ENCODE peak calls at places on chromosome 15, in six cellular contexts. K is Caco-2, N is ovary, B is heart right ventricle, L is GM23338, T is K562. W is an unnamed sample. For H3K4me1, the result is how much of the 10 kb centered on the place peaks cover.

GRCh38 chr15:52094811-52095584 is 17.6 kb downstream of the BCL2L10 start:
- DNase-seq in K (no peak), T (no peak), B (no peak), L (no peak), N (no peak), W (no peak)

GRCh38 chr15:66023322-66023972 is 154.2 kb downstream of the RAB11A start:
- DNase-seq in B (no peak), K (no peak), L (no peak), T (no peak), N (no peak), W (no peak)

GRCh38 chr15:63226155-63226883 is 36.9 kb downstream of the RAB8B start:
- DNase-seq in T (no peak), N (no peak), B (no peak), K (no peak), L (no peak), W (no peak)

GRCh38 chr15:77966540-77967290 is 110.8 kb downstream of the TBC1D2B start:
- DNase-seq in B (no peak), N (no peak), L (peak), T (peak), K (peak), W (no peak)

GRCh38 chr15:47961401-47962090 is 159.2 kb upstream of the SLC24A5 start:
- DNase-seq in B (no peak), T (no peak), N (no peak), L (no peak), K (no peak), W (no peak)

GRCh38 chr15:48778338-48778730 is 32.5 kb downstream of the CEP152 start:
- DNase-seq in B (no peak), L (no peak), K (no peak), N (no peak), T (no peak), W (no peak)

GRCh38 chr15:51234181-51234927 is 104.0 kb downstream of the CYP19A1 start:
- DNase-seq in K (no peak), N (no peak), T (no peak), B (no peak), L (peak), W (no peak)

GRCh38 chr15:74964794-74965193 is 8.2 kb upstream of the RPP25 start:
- DNase-seq in K (no peak), B (no peak), N (no peak), T (no peak), L (no peak), W (no peak)

GRCh38 chr15:47439870-47440155 is 277.5 kb upstream of the SEMA6D start:
- DNase-seq in T (no peak), N (no peak), B (no peak), L (no peak), K (no peak), W (no peak)

GRCh38 chr15:75947117-75947516 is 43.4 kb downstream of the FBXO22 start:
- DNase-seq in L (no peak), B (no peak), T (no peak), N (no peak), K (no peak), W (no peak)

GRCh38 chr15:77160562-77161481 is 89.9 kb upstream of the TSPAN3 start:
- DNase-seq in T (no peak), N (no peak), K (peak), L (peak), B (no peak), W (no peak)

GRCh38 chr15:35252351-35252865 is 167.3 kb upstream of the NANOGP8 start:
- DNase-seq in T (no peak), B (no peak), K (no peak), L (no peak), N (no peak), W (no peak)

GRCh38 chr15:27091270-27091940 is 120.4 kb downstream of the GABRG3 start:
- DNase-seq in T (peak), K (no peak), N (no peak), B (no peak), L (no peak), W (no peak)

GRCh38 chr15:85763157-85763556 is 31.6 kb downstream of the KLHL25 start:
- DNase-seq in L (no peak), N (no peak), B (peak), K (no peak), T (no peak), W (peak)

GRCh38 chr15:75891895-75892294 is 11.8 kb upstream of the FBXO22 start:
- DNase-seq in T (no peak), L (no peak), K (no peak), B (no peak), N (no peak), W (no peak)

GRCh38 chr15:100714034-100714748 is 111.8 kb downstream of the ASB7 start:
- DNase-seq in T (no peak), K (no peak), L (no peak), N (peak), B (no peak), W (no peak)

GRCh38 chr15:65379986-65380385 is 2.2 kb upstream of the IGDCC3 start:
- DNase-seq in N (no peak), B (no peak), K (no peak), T (no peak), L (no peak), W (no peak)

GRCh38 chr15:66738116-66738515 is 36.1 kb downstream of the SMAD6 start:
- DNase-seq in T (no peak), K (no peak), B (no peak), N (no peak), L (no peak), W (no peak)

GRCh38 chr15:69213786-69214185 is 53.4 kb downstream of the GLCE start:
- DNase-seq in T (no peak), N (no peak), B (no peak), L (peak), K (no peak), W (no peak)

GRCh38 chr15:43492266-43492665 is 690 bp downstream of the TP53BP1 start:
- DNase-seq in B (no peak), N (no peak), T (no peak), L (peak), K (no peak), W (no peak)

GRCh38 chr15:76930831-76931396 is 635 bp upstream of the RCN2 start:
- DNase-seq in K (no peak), L (no peak), T (peak), B (no peak), N (no peak), W (no peak)

GRCh38 chr15:63872759-63873510 is 39.2 kb upstream of the HERC1 start:
- DNase-seq in N (no peak), B (no peak), T (no peak), K (no peak), L (no peak), W (no peak)

GRCh38 chr15:25933456-25934158 is 70.5 kb upstream of the ATP10A start:
- DNase-seq in T (peak), N (peak), K (peak), L (peak), B (peak), W (peak)

GRCh38 chr15:69303337-69304175 is 4.8 kb downstream of the PAQR5 start:
- DNase-seq in L (peak), B (no peak), T (peak), K (no peak), N (no peak), W (no peak)

GRCh38 chr15:60635507-60636352 is 156.8 kb upstream of the ICE2 start:
- DNase-seq in B (no peak), T (no peak), L (no peak), N (no peak), K (no peak), W (no peak)

GRCh38 chr15:48090666-48091065 is 30.1 kb upstream of the SLC24A5 start:
- DNase-seq in T (no peak), N (no peak), B (no peak), K (no peak), L (no peak), W (no peak)

GRCh38 chr15:47990821-47991220 is 130.0 kb upstream of the SLC24A5 start:
- DNase-seq in B (no peak), K (no peak), N (no peak), T (no peak), L (no peak), W (no peak)

GRCh38 chr15:61335998-61336648 is 107.0 kb upstream of the RORA start:
- DNase-seq in N (no peak), L (no peak), B (no peak), T (no peak), K (no peak), W (no peak)

GRCh38 chr15:31390029-31390428 is 63.4 kb downstream of the KLF13 start:
- DNase-seq in K (no peak), N (no peak), T (no peak), L (no peak), B (no peak), W (no peak)

GRCh38 chr15:63156708-63157065 is 590 bp downstream of the RPS27L start:
- DNase-seq in L (peak), K (no peak), B (peak), N (peak), T (peak), W (no peak)

GRCh38 chr15:101043911-101044624 is 124.9 kb downstream of the LRRK1 start:
- DNase-seq in T (no peak), N (peak), K (no peak), L (no peak), B (no peak), W (no peak)

GRCh38 chr15:93152951-93153350 is 63.9 kb upstream of the RGMA start:
- DNase-seq in L (no peak), B (peak), N (peak), K (no peak), T (no peak), W (peak)

GRCh38 chr15:56739964-56740640 is 6.8 kb upstream of the ZNF280D start:
- DNase-seq in T (peak), L (peak), N (no peak), B (no peak), K (peak), W (no peak)

GRCh38 chr15:87268675-87269074 is 987.9 kb downstream of the NTRK3 start:
- DNase-seq in T (no peak), K (no peak), N (no peak), B (no peak), L (no peak), W (no peak)

GRCh38 chr15:84915011-84915958 is 30.8 kb downstream of the SLC28A1 start:
- DNase-seq in B (peak), T (peak), N (peak), L (peak), K (peak), W (peak)

GRCh38 chr15:72198410-72199270 is 1.1 kb upstream of the GRAMD2A start:
- DNase-seq in B (no peak), K (no peak), T (no peak), N (no peak), L (peak), W (no peak)

GRCh38 chr15:101013769-101014223 is 94.6 kb downstream of the LRRK1 start:
- DNase-seq in K (no peak), N (no peak), T (no peak), B (no peak), L (no peak), W (no peak)

GRCh38 chr15:57503051-57503702 is 88.5 kb upstream of the MYZAP start:
- DNase-seq in B (no peak), L (peak), N (no peak), K (no peak), T (peak), W (no peak)

GRCh38 chr15:27414168-27414870 is 443.3 kb downstream of the GABRG3 start:
- DNase-seq in K (no peak), B (no peak), L (no peak), N (no peak), T (no peak), W (no peak)

GRCh38 chr15:81520480-81520879 is 146.5 kb upstream of the TMC3 start:
- DNase-seq in N (no peak), T (no peak), K (no peak), L (no peak), B (no peak), W (no peak)

GRCh38 chr15:81516461-81516860 is 142.4 kb upstream of the TMC3 start:
- DNase-seq in N (no peak), L (no peak), B (no peak), K (no peak), T (no peak), W (no peak)

GRCh38 chr15:81516012-81516411 is 142.0 kb upstream of the TMC3 start:
- DNase-seq in K (no peak), T (no peak), B (no peak), L (no peak), N (no peak), W (no peak)

GRCh38 chr15:81511160-81511559 is 137.1 kb upstream of the TMC3 start:
- DNase-seq in T (no peak), L (no peak), B (no peak), K (no peak), N (no peak), W (no peak)

DNA sequence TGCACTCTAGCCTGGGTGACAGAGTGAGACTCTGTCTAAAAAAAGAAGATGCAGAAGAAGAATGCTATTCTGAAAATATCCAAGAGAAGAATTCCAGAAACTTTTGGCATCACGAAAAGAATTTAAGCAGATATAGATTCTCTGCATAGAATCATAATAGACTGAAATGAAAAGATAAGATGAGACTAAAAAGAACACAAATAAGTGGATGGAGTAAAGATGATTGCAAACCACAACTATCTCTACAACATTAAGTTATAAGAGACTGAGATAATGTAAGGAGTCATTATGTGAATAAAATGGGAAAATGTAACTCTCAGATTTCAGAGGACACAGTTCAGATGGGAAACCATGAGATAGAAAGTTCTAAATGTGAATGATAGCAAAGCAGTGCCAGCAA is 140.8 kb upstream of the TMC3 start:
- DNase-seq in N (no peak), L (no peak), T (no peak), K (no peak), B (no peak), W (no peak)
- H3K4me1 ChIP-seq in N (under half), L (under half), T (under half), K (under half), B (under half), W (under half)

GRCh38 chr15:80367661-80368060 is 36.5 kb upstream of the ARNT2 start:
- DNase-seq in L (no peak), T (peak), K (no peak), B (no peak), N (no peak), W (no peak)
- H3K4me1 ChIP-seq in L (under half), T (under half), K (under half), B (under half), N (under half), W (under half)

GRCh38 chr15:96369825-96370621 is 39.5 kb downstream of the NR2F2 start:
- DNase-seq in L (peak), T (no peak), N (no peak), B (no peak), K (no peak), W (no peak)

GRCh38 chr15:96367436-96368200 is 37.1 kb downstream of the NR2F2 start:
- DNase-seq in T (no peak), N (no peak), L (peak), K (no peak), B (no peak), W (no peak)

GRCh38 chr15:96372554-96372953 is 42.1 kb downstream of the NR2F2 start:
- DNase-seq in B (no peak), N (no peak), L (no peak), K (no peak), T (no peak), W (no peak)

GRCh38 chr15:96366526-96366877 is 36.0 kb downstream of the NR2F2 start:
- DNase-seq in B (no peak), L (peak), K (no peak), T (no peak), N (no peak), W (no peak)

DNA sequence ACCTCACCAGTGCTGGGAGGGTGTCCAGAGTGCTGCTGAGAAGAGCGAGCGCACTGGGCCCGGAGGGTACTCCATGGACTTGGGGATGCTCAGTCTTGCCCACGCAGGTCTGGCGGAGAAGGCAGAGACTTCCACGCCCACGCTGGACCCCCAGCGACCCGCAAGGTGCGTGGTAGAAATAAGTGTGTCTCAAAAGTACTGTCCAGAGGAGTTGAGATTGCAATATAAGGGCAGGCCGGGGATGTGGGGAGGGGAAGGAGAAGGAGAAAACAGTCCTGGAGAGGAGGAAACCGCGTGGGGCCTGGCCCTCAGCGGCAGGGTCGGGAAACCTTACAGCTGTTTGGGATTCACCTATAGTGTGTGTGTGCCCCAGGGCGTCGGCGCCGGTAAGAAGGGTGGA is 38.9 kb downstream of the NR2F2 start:
- DNase-seq in K (no peak), B (no peak), N (no peak), T (no peak), L (no peak), W (no peak)
- H3K4me1 ChIP-seq in K (under half), B (under half), N (under half), T (under half), L (under half), W (under half)

GRCh38 chr15:73716417-73716816 is 32.2 kb downstream of the CD276 start:
- DNase-seq in N (no peak), B (peak), K (no peak), L (no peak), T (no peak), W (no peak)
- H3K4me1 ChIP-seq in N (under half), B (under half), K (under half), L (under half), T (under half), W (under half)

GRCh38 chr15:58665676-58666075 is 83.8 kb downstream of the ADAM10 start:
- DNase-seq in T (no peak), L (no peak), K (no peak), B (no peak), N (no peak), W (no peak)
- H3K4me1 ChIP-seq in T (under half), L (half or more), K (under half), B (under half), N (under half), W (under half)

GRCh38 chr15:99264125-99264524 is 12.8 kb downstream of the LRRC28 start:
- DNase-seq in B (no peak), L (peak), K (no peak), T (no peak), N (no peak), W (no peak)
- H3K4me1 ChIP-seq in B (under half), L (under half), K (under half), T (under half), N (under half), W (under half)

DNA sequence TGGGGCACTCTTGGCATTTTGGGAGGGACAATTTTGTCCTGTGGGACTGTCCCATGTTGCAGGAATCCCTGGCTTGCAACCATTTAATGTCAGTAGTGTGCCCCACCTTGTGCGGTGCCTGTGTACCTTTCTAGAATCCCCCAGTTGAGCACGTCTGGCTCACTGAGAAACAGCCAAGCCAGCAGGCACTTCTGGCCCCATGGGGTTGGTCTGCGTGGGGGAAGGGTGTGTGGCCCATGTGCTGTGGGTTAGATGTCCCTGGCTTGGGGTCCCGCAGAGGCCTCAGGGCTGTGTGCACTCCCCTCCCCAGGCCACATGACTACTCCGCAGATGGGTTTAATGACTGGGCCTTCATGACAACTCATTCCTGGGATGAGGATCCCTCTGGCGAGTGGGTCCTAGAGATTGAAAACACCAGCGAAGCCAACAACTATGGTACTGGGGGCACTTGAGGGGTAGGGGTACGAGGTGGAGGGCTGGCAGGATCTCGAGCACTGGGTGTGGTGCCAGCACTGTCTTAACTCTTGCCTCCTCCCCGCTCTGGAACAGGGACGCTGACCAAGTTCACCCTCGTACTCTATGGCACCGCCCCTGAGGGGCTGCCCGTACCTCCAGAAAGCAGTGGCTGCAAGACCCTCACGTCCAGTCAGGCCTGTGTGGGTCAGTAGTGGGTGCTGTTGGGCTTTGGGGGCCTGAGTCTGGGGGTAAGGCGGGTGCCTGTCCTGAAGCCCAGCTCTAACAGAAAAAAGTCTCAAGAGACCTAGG is 3.7 kb upstream of the FES start:
- DNase-seq in N (no peak), K (no peak), L (no peak), T (no peak), B (no peak), W (no peak)
- H3K4me1 ChIP-seq in N (under half), K (under half), L (under half), T (half or more), B (under half), W (under half)

DNA sequence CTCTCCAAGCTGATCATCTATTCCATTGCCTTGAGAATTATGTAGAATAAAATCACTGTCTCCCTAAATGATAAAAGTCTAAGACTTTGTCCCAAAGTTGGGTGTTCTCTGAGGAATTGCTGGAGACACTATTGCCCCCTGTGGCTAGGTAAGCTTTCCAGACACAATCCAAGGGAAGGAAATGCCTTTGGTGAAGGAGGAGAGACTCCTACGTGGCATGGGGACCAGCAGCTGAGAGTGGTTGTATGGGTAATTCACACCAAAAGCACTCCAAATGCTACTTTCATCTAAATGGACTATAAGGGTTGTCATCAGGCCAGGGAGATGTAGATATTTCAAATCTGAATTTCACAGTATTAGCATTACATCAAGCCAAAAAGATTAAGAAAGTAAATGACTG is 400.9 kb upstream of the THBS1 start:
- DNase-seq in B (no peak), K (no peak), N (no peak), L (no peak), T (no peak), W (no peak)
- H3K4me1 ChIP-seq in B (under half), K (under half), N (under half), L (under half), T (under half), W (under half)

DNA sequence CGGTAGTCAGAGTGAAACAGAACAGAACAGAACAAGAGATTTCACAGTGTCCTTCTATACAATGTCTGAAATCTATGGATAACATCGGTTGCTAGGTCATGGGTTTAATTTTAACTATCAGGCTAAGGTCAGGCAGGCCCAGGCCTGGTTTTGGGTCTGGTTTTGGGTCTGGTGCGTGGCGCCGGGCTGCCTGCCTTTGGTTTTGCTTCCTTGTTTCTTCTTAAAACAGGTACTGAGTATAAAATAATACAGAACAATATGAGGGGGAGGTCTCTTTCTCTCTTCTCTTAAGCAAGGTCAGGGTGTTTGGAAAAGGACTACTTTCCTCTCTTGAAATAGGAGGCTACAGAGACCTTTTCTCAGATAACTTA is 1.4 kb downstream of the AEN start:
- DNase-seq in N (no peak), K (no peak), L (no peak), B (no peak), T (no peak), W (no peak)
- H3K4me1 ChIP-seq in N (under half), K (under half), L (half or more), B (half or more), T (under half), W (under half)

W was measured in psoas muscle.